ENCODE peak calls at places on chromosome 10, in seven cellular contexts. Y is CD8-positive, alpha-beta memory T cell; Q is mesenchymal stem cell; W is transverse colon; F is cardiac muscle cell; S is thoracic aorta; P is iPS DF 6.9. D is an unnamed sample.

GRCh38 chr10:101226888-101227736 is 2.2 kb downstream of the LBX1 start:
- DNase-seq in Y (no peak), Q (no peak), W (no peak), F (no peak), S (no peak), P (no peak), D (no peak)

GRCh38 chr10:93277360-93277759 is 203.7 kb downstream of the CYP26A1 start:
- DNase-seq in Y (no peak), Q (no peak), W (no peak), F (no peak), S (no peak), P (no peak), D (no peak)

GRCh38 chr10:34959321-34959720 is 130.8 kb downstream of the CUL2 start:
- DNase-seq in Y (no peak), Q (no peak), W (no peak), F (no peak), S (no peak), P (no peak), D (no peak)

GRCh38 chr10:114855776-114856543 is 34.4 kb downstream of the FHIP2A start:
- DNase-seq in Y (no peak), Q (peak), W (no peak), F (peak), S (no peak), P (no peak), D (no peak)

GRCh38 chr10:33653584-33654367 is 319.3 kb upstream of the NRP1 start:
- DNase-seq in Y (no peak), Q (no peak), W (no peak), F (peak), S (no peak), P (no peak), D (no peak)

GRCh38 chr10:129057856-129058663 is 409.0 kb upstream of the MGMT start:
- DNase-seq in Y (no peak), Q (no peak), W (peak), F (no peak), S (no peak), P (no peak), D (peak)

GRCh38 chr10:113853577-113854018 is 284 bp downstream of the DCLRE1A start:
- DNase-seq in Y (no peak), Q (peak), W (no peak), F (no peak), S (peak), P (no peak), D (peak)

GRCh38 chr10:33041783-33042437 is 83.9 kb upstream of the ITGB1 start:
- DNase-seq in Y (no peak), Q (no peak), W (no peak), F (no peak), S (no peak), P (no peak), D (no peak)

GRCh38 chr10:77391605-77392235 is 245.9 kb downstream of the KCNMA1 start:
- DNase-seq in Y (no peak), Q (peak), W (peak), F (peak), S (peak), P (peak), D (peak)

GRCh38 chr10:42972946-42973345 is 103.9 kb upstream of the RET start:
- DNase-seq in Y (no peak), Q (no peak), W (no peak), F (no peak), S (no peak), P (no peak), D (peak)

GRCh38 chr10:42973870-42974692 is 102.8 kb upstream of the RET start:
- DNase-seq in Y (no peak), Q (no peak), W (peak), F (no peak), S (no peak), P (no peak), D (no peak)

GRCh38 chr10:42974693-42975002 is 102.2 kb upstream of the RET start:
- DNase-seq in Y (no peak), Q (no peak), W (no peak), F (no peak), S (no peak), P (no peak), D (no peak)

GRCh38 chr10:42975005-42975493 is 101.8 kb upstream of the RET start:
- DNase-seq in Y (no peak), Q (no peak), W (no peak), F (no peak), S (no peak), P (no peak), D (no peak)

GRCh38 chr10:42973411-42973810 is 103.5 kb upstream of the RET start:
- DNase-seq in Y (no peak), Q (no peak), W (no peak), F (no peak), S (no peak), P (no peak), D (no peak)
- H3K4me3 ChIP-seq in Y (no peak), Q (no peak), W (no peak), F (no peak), S (no peak), P (no peak), D (no peak)

GRCh38 chr10:59891919-59892318 is 14.4 kb downstream of the CCDC6 start:
- DNase-seq in Y (no peak), Q (no peak), W (no peak), F (no peak), S (no peak), P (no peak), D (peak)

GRCh38 chr10:59894114-59894513 is 12.2 kb downstream of the CCDC6 start:
- DNase-seq in Y (no peak), Q (no peak), W (peak), F (peak), S (peak), P (no peak), D (no peak)

GRCh38 chr10:59892697-59893096 is 13.7 kb downstream of the CCDC6 start:
- DNase-seq in Y (no peak), Q (no peak), W (no peak), F (no peak), S (no peak), P (no peak), D (no peak)

GRCh38 chr10:59887972-59888640 is 18.2 kb downstream of the CCDC6 start:
- DNase-seq in Y (no peak), Q (no peak), W (no peak), F (no peak), S (no peak), P (no peak), D (no peak)

GRCh38 chr10:59891349-59891748 is 15.0 kb downstream of the CCDC6 start:
- DNase-seq in Y (no peak), Q (no peak), W (no peak), F (no peak), S (no peak), P (no peak), D (no peak)
- H3K27ac ChIP-seq in Y (no peak), Q (no peak), W (peak), F (no peak), S (no peak), P (no peak), D (no peak)

GRCh38 chr10:13302821-13303555 is 3.1 kb upstream of the PHYH start:
- DNase-seq in Y (no peak), Q (no peak), W (no peak), F (no peak), S (no peak), P (no peak), D (no peak)
- H3K4me3 ChIP-seq in Y (peak), Q (peak), W (peak), F (no peak), S (peak), P (no peak), D (no peak)

DNA sequence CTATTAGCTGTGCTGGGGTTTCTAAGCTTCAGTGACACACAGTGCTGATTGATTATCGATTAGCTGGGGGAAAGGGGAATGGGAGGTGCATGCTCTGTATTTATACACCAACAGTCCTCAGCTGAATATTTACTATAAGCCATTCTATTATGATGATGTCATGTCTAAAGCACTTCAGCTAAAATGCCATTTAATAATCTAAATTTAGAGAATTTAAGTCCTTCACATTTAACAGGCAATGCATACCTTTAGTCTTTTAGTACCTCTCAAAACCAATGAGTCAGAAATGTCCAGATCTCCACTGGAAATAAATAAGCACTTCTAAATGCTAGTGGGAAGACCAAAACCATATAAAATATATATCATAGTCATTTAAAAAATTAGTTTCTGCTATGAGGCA is 24.6 kb downstream of the RPP38 start:
- DNase-seq in Y (no peak), Q (no peak), W (no peak), F (no peak), S (no peak), P (no peak), D (no peak)
- H3K27ac ChIP-seq in Y (no peak), Q (no peak), W (no peak), F (no peak), S (no peak), P (no peak), D (no peak)

GRCh38 chr10:119750391-119751230 is 24.8 kb downstream of the INPP5F start:
- DNase-seq in Y (peak), Q (peak), W (peak), F (peak), S (peak), P (peak), D (peak)
- H3K4me3 ChIP-seq in Y (no peak), Q (no peak), W (no peak), F (no peak), S (no peak), P (no peak), D (no peak)

D was measured in small intestine.